ENCODE peak calls at places on chromosome 19, in six cellular contexts. D, V, O, R, J and H are unnamed samples.

GRCh38 chr19:47456721-47457478 is 14.8 kb downstream of the SLC8A2 start:
- DNase-seq in D (no peak), R (no peak), O (no peak), J (no peak), V (no peak), H (no peak)

GRCh38 chr19:54229146-54229545 is 6.3 kb upstream of the LILRB3 start:
- DNase-seq in J (no peak), O (no peak), D (peak; percentile 31), V (no peak), R (no peak), H (no peak)

GRCh38 chr19:2282062-2282861 is at the start of gene PEAK3:
- DNase-seq in J (peak; percentile 61), D (no peak), O (no peak), R (no peak), V (peak; percentile 62), H (no peak)

GRCh38 chr19:31533114-31533513 is 183.9 kb upstream of the TSHZ3 start:
- DNase-seq in J (no peak), V (no peak), D (peak; percentile 40), R (no peak), O (no peak), H (no peak)

GRCh38 chr19:46764817-46765291 is 18.6 kb upstream of the STRN4 start:
- DNase-seq in J (no peak), V (no peak), R (no peak), O (no peak), D (no peak), H (no peak)

GRCh38 chr19:29674374-29675119 is 9.3 kb downstream of the PLEKHF1 start:
- DNase-seq in O (no peak), D (no peak), V (no peak), J (no peak), R (no peak), H (no peak)

GRCh38 chr19:49411681-49412321 is 11.4 kb downstream of the PTH2 start:
- DNase-seq in O (no peak), J (no peak), V (no peak), D (no peak), R (no peak), H (no peak)

GRCh38 chr19:3098515-3099346 is 4.6 kb downstream of the GNA11 start:
- DNase-seq in O (no peak), D (peak; percentile 84), R (no peak), V (no peak), J (no peak), H (no peak)

GRCh38 chr19:15251749-15252397 is 19.6 kb upstream of the EPHX3 start:
- DNase-seq in J (peak; percentile 73), D (peak; percentile 95), R (peak; percentile 78), V (peak; percentile 88), O (peak; percentile 70), H (peak; percentile 90)

GRCh38 chr19:1327125-1327524 is 41.5 kb downstream of the EFNA2 start:
- DNase-seq in V (no peak), O (no peak), D (no peak), J (no peak), R (no peak), H (no peak)

GRCh38 chr19:44401108-44401786 is at the start of gene ZNF285:
- DNase-seq in R (peak; percentile 88), V (peak; percentile 98), D (peak; percentile 84), O (peak; percentile 86), J (peak; percentile 97), H (peak; percentile 67)

GRCh38 chr19:2841858-2842574 is 741 bp downstream of the ZNF555 start:
- DNase-seq in V (peak; percentile 44), J (peak; percentile 5), O (no peak), R (no peak), D (no peak), H (no peak)

GRCh38 chr19:2523630-2524311 is 47.8 kb downstream of the GADD45B start:
- DNase-seq in V (peak; percentile 54), J (no peak), D (no peak), O (no peak), R (no peak), H (peak; percentile 51)

GRCh38 chr19:53977429-53977990 is 13.9 kb upstream of the CACNG6 start:
- DNase-seq in V (peak; percentile 95), J (peak; percentile 91), O (peak; percentile 29), R (peak; percentile 79), D (no peak), H (peak; percentile 31)

GRCh38 chr19:43560687-43561086 is 14.6 kb downstream of the XRCC1 start:
- DNase-seq in J (no peak), R (no peak), O (no peak), D (no peak), V (no peak), H (no peak)

GRCh38 chr19:31306006-31306753 is 43.1 kb downstream of the TSHZ3 start:
- DNase-seq in D (no peak), J (no peak), O (no peak), R (no peak), V (no peak), H (no peak)

GRCh38 chr19:40525234-40526051 is 51.2 kb upstream of the SHKBP1 start:
- DNase-seq in J (no peak), O (no peak), V (no peak), R (no peak), D (no peak), H (no peak)

GRCh38 chr19:55117636-55118391 is at the start of gene PPP1R12C:
- DNase-seq in O (peak; percentile 96), J (peak; percentile 99), D (peak; percentile 99), R (peak; percentile 98), V (peak; percentile 99), H (peak; percentile 92)

GRCh38 chr19:3142292-3142670 is 6.4 kb downstream of the GNA15 start:
- DNase-seq in V (no peak), D (no peak), J (no peak), O (no peak), R (peak; percentile 68), H (no peak)

GRCh38 chr19:531753-532571 is at the start of gene CDC34:
- DNase-seq in R (no peak), V (peak; percentile 49), D (peak; percentile 75), J (peak; percentile 49), O (no peak), H (no peak)

GRCh38 chr19:3270908-3271307 is 46.4 kb downstream of the CELF5 start:
- DNase-seq in O (no peak), D (no peak), J (peak; percentile 23), V (peak; percentile 90), R (peak; percentile 67), H (no peak)

GRCh38 chr19:34224996-34225658 is 29.2 kb upstream of the GARRE1 start:
- DNase-seq in O (no peak), V (no peak), D (no peak), J (no peak), R (peak; percentile 47), H (no peak)

GRCh38 chr19:20162821-20163220 is 4.2 kb upstream of the ZNF486 start:
- DNase-seq in D (no peak), R (no peak), V (no peak), O (no peak), J (no peak), H (no peak)

GRCh38 chr19:19642506-19643157 is 825 bp downstream of the GMIP start:
- DNase-seq in V (peak; percentile 26), O (no peak), D (no peak), R (no peak), J (no peak), H (no peak)

GRCh38 chr19:55247621-55248099 is 11.2 kb downstream of the PPP6R1 start:
- DNase-seq in V (no peak), D (no peak), R (peak; percentile 93), O (peak; percentile 42), J (no peak), H (no peak)

DNA sequence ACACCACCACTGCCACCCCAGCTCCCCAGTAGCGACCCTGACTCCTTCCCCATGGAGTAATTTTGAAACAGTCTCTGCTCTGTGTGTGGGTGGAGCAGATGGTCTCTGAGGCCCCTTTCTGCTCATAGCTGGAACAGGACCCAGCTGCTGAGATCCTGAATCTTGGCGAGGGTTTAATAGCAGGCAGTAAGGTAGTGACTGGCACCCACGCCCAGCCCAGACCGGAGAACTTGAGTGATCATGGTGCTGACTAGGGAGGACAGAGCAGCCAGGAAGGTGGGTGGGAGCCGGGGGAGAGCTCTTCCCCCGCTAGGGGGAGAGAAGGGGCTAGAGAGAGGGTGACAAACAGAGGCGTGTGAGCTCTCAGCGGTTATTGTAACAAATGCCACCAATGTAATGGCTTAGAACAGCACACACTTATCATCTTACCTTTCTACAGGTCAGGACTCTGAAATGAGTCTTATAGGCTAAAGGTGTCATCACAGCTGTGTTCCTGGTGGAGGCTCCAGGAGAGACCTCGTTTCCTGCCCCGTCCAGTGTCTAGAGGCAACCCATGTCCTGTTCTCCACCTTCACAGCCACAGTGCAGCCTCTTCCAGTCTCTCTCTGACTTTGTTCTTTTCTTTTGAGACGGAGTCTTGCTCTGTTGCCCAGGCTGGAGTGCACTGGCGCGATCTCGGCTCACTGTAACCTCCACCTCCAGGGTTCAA is 7.2 kb upstream of the ACER1 start:
- DNase-seq in R (no peak), J (no peak), O (no peak), V (peak; percentile 30), D (no peak), H (no peak)
- TF ChIP-seq CTCF in R (no peak), J (no peak), O (no peak), V (peak; percentile 27), D (no peak), H (no peak)

GRCh38 chr19:51012661-51013190 is 6.8 kb downstream of the KLK10 start:
- DNase-seq in J (no peak), R (no peak), D (no peak), V (no peak), O (no peak), H (no peak)
- TF ChIP-seq CTCF in J (no peak), R (no peak), D (no peak), V (no peak), O (no peak), H (no peak)

DNA sequence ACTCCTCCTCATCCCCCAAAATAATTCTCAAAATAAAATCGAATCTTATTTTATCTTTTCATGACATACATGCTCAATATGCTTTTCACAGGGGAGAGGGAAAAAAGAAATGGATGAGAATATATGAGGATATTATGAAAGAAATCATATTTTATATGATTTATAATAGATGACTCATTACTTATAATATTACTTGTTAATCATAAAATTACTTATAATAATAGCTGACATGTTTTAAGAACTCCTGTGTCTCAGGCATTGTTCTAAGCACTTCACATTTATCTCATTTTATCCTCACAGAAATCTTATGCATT is 3.0 kb upstream of the CEACAM3 start:
- DNase-seq in R (no peak), V (no peak), J (no peak), O (no peak), D (no peak), H (no peak)
- TF ChIP-seq CTCF in R (no peak), V (no peak), J (no peak), O (no peak), D (no peak), H (no peak)

DNA sequence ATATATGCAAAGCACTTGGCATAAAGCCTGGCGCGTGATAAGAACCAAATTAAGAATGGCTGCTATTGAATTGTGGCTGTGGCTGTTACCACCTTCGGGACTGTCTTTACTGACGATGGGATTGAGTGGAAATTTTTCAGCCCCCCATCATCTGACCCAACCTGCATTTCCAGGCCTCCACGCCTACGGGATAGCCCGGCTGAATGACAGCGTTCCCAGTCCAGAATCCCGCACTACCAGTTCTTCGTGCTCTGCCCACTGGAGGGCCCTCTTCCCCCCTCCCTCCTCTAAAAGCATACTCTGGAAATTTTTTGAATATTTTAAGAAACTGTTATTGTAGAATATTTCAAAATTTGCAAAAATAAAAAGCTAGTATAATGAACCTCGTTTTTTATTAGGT is 11.0 kb downstream of the KRTDAP start:
- DNase-seq in J (no peak), V (no peak), R (no peak), D (no peak), O (no peak), H (no peak)
- TF ChIP-seq CTCF in J (no peak), V (peak; percentile 33), R (no peak), D (no peak), O (no peak), H (no peak)